ENCODE peak calls at places on chromosomes 3 and 15, in five cellular contexts. D, E, P, W and R are unnamed samples.

GRCh38 chr3:32699429-32699828 is 14.4 kb downstream of the CNOT10 start:
- DNase-seq in D (no peak), W (no peak), P (no peak), E (no peak), R (no peak)

GRCh38 chr3:156688849-156689452 is 14.6 kb downstream of the TIPARP start:
- DNase-seq in E (no peak), D (no peak), P (no peak), W (no peak), R (no peak)

GRCh38 chr15:89874926-89875564 is 18.7 kb downstream of the AP3S2 start:
- DNase-seq in D (peak; percentile 57), P (peak; percentile 55), W (peak; percentile 59), E (peak; percentile 85), R (no peak)

GRCh38 chr15:80780416-80781221 is 1.4 kb downstream of the CEMIP start:
- DNase-seq in D (peak; percentile 72), P (no peak), W (peak; percentile 28), E (peak; percentile 27), R (no peak)

GRCh38 chr15:72068826-72069225 is 49.1 kb downstream of the MYO9A start:
- DNase-seq in D (no peak), P (no peak), W (no peak), E (no peak), R (no peak)

GRCh38 chr3:79111375-79112052 is 656.3 kb downstream of the ROBO1 start:
- DNase-seq in D (peak; percentile 72), P (no peak), E (no peak), W (no peak), R (no peak)

GRCh38 chr15:38316311-38316710 is 63.7 kb downstream of the SPRED1 start:
- DNase-seq in D (peak; percentile 36), W (no peak), E (no peak), P (no peak), R (no peak)

GRCh38 chr3:9692416-9692815 is 11.2 kb upstream of the CPNE9 start:
- DNase-seq in W (no peak), P (no peak), E (no peak), D (no peak), R (no peak)

GRCh38 chr15:63027646-63028045 is 14.9 kb upstream of the TPM1 start:
- DNase-seq in E (no peak), D (no peak), W (no peak), P (no peak), R (no peak)

GRCh38 chr3:183515968-183516851 is 39.3 kb downstream of the KLHL6 start:
- DNase-seq in W (no peak), E (peak; percentile 34), P (peak; percentile 33), D (no peak), R (no peak)

GRCh38 chr15:101391431-101391830 is 96.4 kb upstream of the SNRPA1 start:
- DNase-seq in W (no peak), D (no peak), P (no peak), E (no peak), R (no peak)

GRCh38 chr3:41920406-41920970 is 41.4 kb downstream of the ULK4 start:
- DNase-seq in E (no peak), W (no peak), D (no peak), P (no peak), R (no peak)